ENCODE peak calls at places on chromosomes 3 and 15, in five cellular contexts. P, M, Q, N and H are unnamed samples.

GRCh38 chr15:67549736-67550135 is 7.2 kb downstream of the MAP2K5 start:
- DNase-seq in P (no peak), M (no peak), Q (no peak), N (no peak), H (no peak)

GRCh38 chr3:73148207-73148606 is 86.7 kb downstream of the EBLN2 start:
- DNase-seq in N (no peak), P (no peak), M (no peak), Q (no peak), H (no peak)

GRCh38 chr3:182258538-182259177 is 534.6 kb upstream of the ATP11B start:
- DNase-seq in P (no peak), N (peak; percentile 86), Q (no peak), M (peak; percentile 64), H (peak; percentile 59)

GRCh38 chr15:29621626-29622025 is 200.6 kb downstream of the TJP1 start:
- DNase-seq in P (no peak), Q (no peak), N (no peak), M (no peak), H (no peak)

GRCh38 chr3:43695863-43696262 is 5.1 kb downstream of the ABHD5 start:
- DNase-seq in M (no peak), Q (no peak), N (no peak), P (no peak), H (no peak)

GRCh38 chr15:80530737-80531365 is 126.7 kb downstream of the ARNT2 start:
- DNase-seq in N (no peak), M (no peak), P (no peak), Q (no peak), H (no peak)

GRCh38 chr15:66115568-66116206 is 137.9 kb downstream of the MEGF11 start:
- DNase-seq in P (no peak), M (peak; percentile 26), N (peak; percentile 49), Q (peak; percentile 17), H (no peak)

GRCh38 chr3:52259035-52259434 is 13.5 kb downstream of the PPM1M start:
- DNase-seq in Q (no peak), N (no peak), P (no peak), M (no peak), H (peak; percentile 52)

GRCh38 chr3:70090322-70090913 is 90.9 kb downstream of the SAMMSON start:
- DNase-seq in N (peak; percentile 16), Q (no peak), M (no peak), P (no peak), H (peak; percentile 9)